ENCODE peak calls at places on chromosomes 7 and 10, in ten cellular contexts. U is T-helper 2 cell; A is D341Med; S is NCI-H187; G is ureter; J is HS-27A; Y is stimulated activated CD8-positive, alpha-beta memory T cell treated with anti-CD3 and anti-CD28 coated beads, Interleukin-4, amount 100 ng/mL, for 1 hour; H is pons; K is GDM1; X is RPMI8226. Q is an unnamed sample.

GRCh38 chr7:82593780-82594179 is 150.2 kb upstream of the CACNA2D1 start:
- DNase-seq in U (no peak), A (no peak), S (peak), G (no peak), J (no peak), Y (no peak), H (no peak), K (no peak), X (no peak), Q (no peak)

GRCh38 chr7:148543-148931 is 43.8 kb upstream of the FAM20C start:
- DNase-seq in U (peak), A (no peak), S (no peak), G (no peak), J (no peak), Y (no peak), H (peak), K (no peak), X (no peak), Q (no peak)

GRCh38 chr7:151126500-151127137 is 40.3 kb downstream of the AGAP3 start:
- DNase-seq in U (no peak), A (no peak), S (no peak), G (no peak), J (no peak), Y (no peak), H (no peak), K (no peak), X (no peak), Q (no peak)

GRCh38 chr10:16717617-16718395 is 99.4 kb downstream of the RSU1 start:
- DNase-seq in U (no peak), A (no peak), S (no peak), G (no peak), J (no peak), Y (no peak), H (no peak), K (no peak), X (no peak), Q (peak)

GRCh38 chr10:91683976-91684375 is 51.1 kb upstream of the PPP1R3C start:
- DNase-seq in U (no peak), A (no peak), S (no peak), G (no peak), J (peak), Y (no peak), H (no peak), K (no peak), X (no peak), Q (no peak)

GRCh38 chr7:104933433-104934074 is 80.5 kb upstream of the KMT2E start:
- DNase-seq in U (no peak), A (no peak), S (no peak), G (no peak), J (no peak), Y (no peak), H (no peak), K (no peak), X (no peak), Q (no peak)

GRCh38 chr10:69968830-69969229 is 83.8 kb upstream of the MACROH2A2 start:
- DNase-seq in U (no peak), A (no peak), S (no peak), G (no peak), J (no peak), Y (no peak), H (peak), K (peak), X (peak), Q (peak)

GRCh38 chr7:147432068-147432467 is 1158.5 kb upstream of the C7orf33 start:
- DNase-seq in U (no peak), A (peak), S (no peak), G (no peak), J (no peak), Y (no peak), H (peak), K (no peak), X (no peak), Q (peak)

GRCh38 chr7:14551326-14551725 is 351.2 kb downstream of the DGKB start:
- DNase-seq in U (no peak), A (no peak), S (no peak), G (no peak), J (no peak), Y (no peak), H (no peak), K (no peak), X (no peak), Q (no peak)

GRCh38 chr7:41733063-41733398 is 30.1 kb upstream of the INHBA start:
- DNase-seq in U (no peak), A (no peak), S (no peak), G (no peak), J (no peak), Y (no peak), H (no peak), K (no peak), X (no peak), Q (no peak)

GRCh38 chr10:115861864-115862263 is 411.1 kb downstream of the GFRA1 start:
- DNase-seq in U (no peak), A (no peak), S (no peak), G (no peak), J (peak), Y (no peak), H (no peak), K (no peak), X (no peak), Q (no peak)

GRCh38 chr10:90286941-90287340 is 570.9 kb downstream of the HTR7 start:
- DNase-seq in U (no peak), A (no peak), S (no peak), G (no peak), J (no peak), Y (no peak), H (no peak), K (no peak), X (no peak), Q (no peak)

GRCh38 chr10:110498087-110498981 is 627 bp downstream of the DUSP5 start:
- DNase-seq in U (peak), A (peak), S (no peak), G (no peak), J (no peak), Y (no peak), H (no peak), K (peak), X (peak), Q (peak)

GRCh38 chr7:102069913-102070629 is 216.6 kb upstream of the SH2B2 start:
- DNase-seq in U (no peak), A (no peak), S (no peak), G (no peak), J (no peak), Y (no peak), H (no peak), K (no peak), X (no peak), Q (no peak)

GRCh38 chr10:126731613-126731995 is 61.1 kb upstream of the C10orf90 start:
- DNase-seq in U (no peak), A (no peak), S (no peak), G (no peak), J (no peak), Y (no peak), H (no peak), K (no peak), X (no peak), Q (no peak)

GRCh38 chr7:6162331-6162620 is 110.1 kb downstream of the CYTH3 start:
- DNase-seq in U (no peak), A (no peak), S (no peak), G (no peak), J (no peak), Y (no peak), H (no peak), K (no peak), X (no peak), Q (no peak)

GRCh38 chr10:1938317-1938716 is 201.0 kb upstream of the ADARB2 start:
- DNase-seq in U (peak), A (no peak), S (no peak), G (no peak), J (no peak), Y (no peak), H (no peak), K (peak), X (no peak), Q (no peak)

Q was measured in Ammon's horn.